ENCODE peak calls at places on chromosome 13, in nine cellular contexts. R is GM13977; F is NCI-H524; U is stimulated activated CD8-positive, alpha-beta memory T cell treated with anti-CD3 and anti-CD28 coated beads, Interleukin-15, amount 100 ng/mL, for 4 hours; N is activated T-helper 2 cell treated with anti-CD3 and anti-CD28 coated beads, Interferon-gamma antibody, Interleukin-2, Interleukin-4, amounts not matched to agents 10 μg/mL and 5 μg/mL and 100 μg/mL, durations not matched to agents 14 hours and 24 hours and 36 hours; Z is Karpas-422; W is activated naive CD8-positive, alpha-beta T cell treated with anti-CD3 and anti-CD28 coated beads, Interleukin-2, amount 50 U/mL, for 24 hours; M is NCI-H510A; I is nucleus accumbens. J is an unnamed sample.

GRCh38 chr13:27065582-27065981 is 106.0 kb downstream of the USP12 start:
- DNase-seq in R (no peak), F (no peak), U (no peak), N (no peak), Z (no peak), W (no peak), M (no peak), I (no peak), J (no peak)

GRCh38 chr13:30824651-30825050 is 81.4 kb upstream of the MEDAG start:
- DNase-seq in R (no peak), F (no peak), U (no peak), N (no peak), Z (no peak), W (no peak), M (no peak), I (no peak), J (no peak)

GRCh38 chr13:34638897-34639296 is 303.2 kb upstream of the NBEA start:
- DNase-seq in R (no peak), F (no peak), U (no peak), N (no peak), Z (no peak), W (no peak), M (no peak), I (no peak), J (no peak)

GRCh38 chr13:39452412-39452811 is 150.6 kb downstream of the LHFPL6 start:
- DNase-seq in R (no peak), F (no peak), U (no peak), N (no peak), Z (no peak), W (no peak), M (no peak), I (no peak), J (no peak)

GRCh38 chr13:80030491-80030890 is 310.4 kb downstream of the SPRY2 start:
- DNase-seq in R (no peak), F (no peak), U (no peak), N (no peak), Z (no peak), W (no peak), M (no peak), I (no peak), J (no peak)

GRCh38 chr13:113641426-113641825 is 16.6 kb downstream of the ATP4B start:
- DNase-seq in R (no peak), F (no peak), U (no peak), N (no peak), Z (no peak), W (no peak), M (no peak), I (no peak), J (no peak)

GRCh38 chr13:43269037-43269476 is 245.7 kb downstream of the DNAJC15 start:
- DNase-seq in R (no peak), F (no peak), U (no peak), N (no peak), Z (no peak), W (no peak), M (no peak), I (no peak), J (peak)

GRCh38 chr13:52665325-52665724 is 12.7 kb downstream of the SUGT1 start:
- DNase-seq in R (no peak), F (no peak), U (no peak), N (no peak), Z (no peak), W (no peak), M (no peak), I (no peak), J (peak)

GRCh38 chr13:93244141-93244917 is 17.7 kb downstream of the GPC6 start:
- DNase-seq in R (no peak), F (no peak), U (no peak), N (no peak), Z (no peak), W (no peak), M (no peak), I (no peak), J (peak)

GRCh38 chr13:22915442-22916082 is 265.2 kb upstream of the SGCG start:
- DNase-seq in R (no peak), F (peak), U (no peak), N (no peak), Z (no peak), W (no peak), M (peak), I (peak), J (peak)

GRCh38 chr13:94658926-94659649 is 53.3 kb downstream of the SOX21 start:
- DNase-seq in R (no peak), F (no peak), U (no peak), N (no peak), Z (no peak), W (no peak), M (no peak), I (no peak), J (no peak)

GRCh38 chr13:101757446-101758039 is 305.1 kb downstream of the ITGBL1 start:
- DNase-seq in R (peak), F (no peak), U (no peak), N (no peak), Z (peak), W (no peak), M (no peak), I (no peak), J (peak)

GRCh38 chr13:60655268-60655667 is 258.2 kb downstream of the TDRD3 start:
- DNase-seq in R (no peak), F (no peak), U (no peak), N (no peak), Z (no peak), W (no peak), M (no peak), I (no peak), J (no peak)

GRCh38 chr13:90868321-90868920 is 479.1 kb upstream of the MIR17HG start:
- DNase-seq in R (peak), F (no peak), U (no peak), N (no peak), Z (peak), W (peak), M (no peak), I (no peak), J (no peak)

GRCh38 chr13:73991384-73991783 is 142.8 kb downstream of the KLF12 start:
- DNase-seq in R (no peak), F (no peak), U (no peak), N (no peak), Z (peak), W (no peak), M (no peak), I (no peak), J (no peak)

GRCh38 chr13:101576452-101576851 is 124.0 kb downstream of the ITGBL1 start:
- DNase-seq in R (no peak), F (no peak), U (no peak), N (no peak), Z (no peak), W (no peak), M (no peak), I (no peak), J (peak)

GRCh38 chr13:73745190-73745589 is 389.0 kb downstream of the KLF12 start:
- DNase-seq in R (no peak), F (no peak), U (no peak), N (no peak), Z (no peak), W (no peak), M (no peak), I (no peak), J (no peak)

GRCh38 chr13:51380269-51380668 is 40.8 kb downstream of the SERPINE3 start:
- DNase-seq in R (no peak), F (no peak), U (no peak), N (no peak), Z (no peak), W (no peak), M (peak), I (no peak), J (no peak)

GRCh38 chr13:47719164-47719563 is 281.9 kb downstream of the SUCLA2 start:
- DNase-seq in R (no peak), F (no peak), U (no peak), N (no peak), Z (no peak), W (no peak), M (no peak), I (no peak), J (no peak)

GRCh38 chr13:59680429-59681024 is 483.2 kb downstream of the DIAPH3 start:
- DNase-seq in R (peak), F (no peak), U (no peak), N (no peak), Z (peak), W (no peak), M (no peak), I (no peak), J (peak)

GRCh38 chr13:21606781-21607180 is 2.8 kb upstream of the MICU2 start:
- DNase-seq in R (no peak), F (no peak), U (no peak), N (no peak), Z (no peak), W (no peak), M (no peak), I (no peak), J (no peak)

GRCh38 chr13:95326695-95327094 is 25.4 kb upstream of the ABCC4 start:
- DNase-seq in R (no peak), F (no peak), U (no peak), N (no peak), Z (no peak), W (no peak), M (no peak), I (no peak), J (no peak)

GRCh38 chr13:29905845-29906244 is 55.4 kb upstream of the UBL3 start:
- DNase-seq in R (no peak), F (no peak), U (no peak), N (no peak), Z (no peak), W (no peak), M (no peak), I (no peak), J (no peak)

GRCh38 chr13:66673401-66673800 is 556.7 kb downstream of the PCDH9 start:
- DNase-seq in R (no peak), F (no peak), U (no peak), N (no peak), Z (no peak), W (no peak), M (no peak), I (no peak), J (peak)

GRCh38 chr13:87671031-87671823 is at the start of gene SLITRK5:
- DNase-seq in R (peak), F (peak), U (no peak), N (peak), Z (no peak), W (peak), M (peak), I (peak), J (peak)

GRCh38 chr13:66180806-66181205 is 1049.3 kb downstream of the PCDH9 start:
- DNase-seq in R (no peak), F (no peak), U (no peak), N (no peak), Z (no peak), W (no peak), M (no peak), I (no peak), J (no peak)

GRCh38 chr13:95129004-95129403 is 172.2 kb downstream of the ABCC4 start:
- DNase-seq in R (no peak), F (no peak), U (no peak), N (no peak), Z (no peak), W (no peak), M (no peak), I (no peak), J (no peak)

GRCh38 chr13:48038763-48039162 is 1.2 kb downstream of the NUDT15 start:
- DNase-seq in R (peak), F (no peak), U (no peak), N (no peak), Z (peak), W (no peak), M (no peak), I (no peak), J (no peak)

GRCh38 chr13:114315074-114315785 is 927 bp downstream of the CHAMP1 start:
- DNase-seq in R (no peak), F (no peak), U (no peak), N (no peak), Z (peak), W (no peak), M (no peak), I (no peak), J (no peak)

GRCh38 chr13:21948781-21949474 is 278.1 kb downstream of the FGF9 start:
- DNase-seq in R (no peak), F (no peak), U (no peak), N (no peak), Z (no peak), W (no peak), M (no peak), I (no peak), J (no peak)

GRCh38 chr13:107476068-107476467 is 739.3 kb downstream of the LIG4 start:
- DNase-seq in R (no peak), F (no peak), U (no peak), N (no peak), Z (no peak), W (no peak), M (no peak), I (no peak), J (no peak)

GRCh38 chr13:75226092-75226491 is 255.9 kb downstream of the TBC1D4 start:
- DNase-seq in R (no peak), F (no peak), U (no peak), N (no peak), Z (no peak), W (no peak), M (no peak), I (no peak), J (peak)

J was measured in osteoblast.